ENCODE peak calls at places on chromosomes 1 and 21, in nine cellular contexts. I, Y, F, V, K, O, G, Z and W are unnamed samples.

GRCh38 chr1:171740987-171741871 is 636 bp downstream of the VAMP4 start:
- DNase-seq in I (no peak), Y (peak; percentile 51), F (peak; percentile 88), V (no peak), K (peak; percentile 13), O (peak; percentile 54), G (peak; percentile 5), Z (no peak), W (peak; percentile 12)

GRCh38 chr1:1236945-1237873 is 5.2 kb downstream of the B3GALT6 start:
- DNase-seq in I (no peak), Y (no peak), F (no peak), V (no peak), K (no peak), O (no peak), G (no peak), Z (no peak), W (no peak)

GRCh38 chr1:85224734-85225623 is 24.2 kb upstream of the SYDE2 start:
- DNase-seq in I (peak; percentile 70), Y (no peak), F (no peak), V (no peak), K (no peak), O (no peak), G (peak; percentile 50), Z (peak; percentile 76), W (no peak)

GRCh38 chr1:61434276-61434675 is 290.7 kb downstream of the TM2D1 start:
- DNase-seq in I (no peak), Y (no peak), F (no peak), V (no peak), K (no peak), O (no peak), G (no peak), Z (no peak), W (no peak)

GRCh38 chr1:22177354-22178003 is 34.6 kb upstream of the WNT4 start:
- DNase-seq in I (no peak), Y (no peak), F (no peak), V (no peak), K (no peak), O (no peak), G (no peak), Z (no peak), W (no peak)

GRCh38 chr1:21067551-21068227 is 109.0 kb downstream of the EIF4G3 start:
- DNase-seq in I (no peak), Y (no peak), F (no peak), V (no peak), K (no peak), O (no peak), G (no peak), Z (no peak), W (no peak)

GRCh38 chr1:187911820-187912219 is 1083.1 kb downstream of the PLA2G4A start:
- DNase-seq in I (no peak), Y (no peak), F (no peak), V (no peak), K (no peak), O (no peak), G (no peak), Z (no peak), W (peak; percentile 42)

GRCh38 chr1:24266398-24266941 is 52.7 kb upstream of the GRHL3 start:
- DNase-seq in I (no peak), Y (peak; percentile 89), F (peak; percentile 76), V (peak; percentile 98), K (peak; percentile 83), O (peak; percentile 91), G (no peak), Z (no peak), W (no peak)

GRCh38 chr1:205064301-205064700 is 20.0 kb downstream of the TMEM81 start:
- DNase-seq in I (no peak), Y (no peak), F (no peak), V (no peak), K (no peak), O (no peak), G (no peak), Z (no peak), W (no peak)

GRCh38 chr1:175191654-175192053 is 922 bp downstream of the KIAA0040 start:
- DNase-seq in I (no peak), Y (peak; percentile 19), F (no peak), V (no peak), K (no peak), O (peak; percentile 31), G (no peak), Z (no peak), W (no peak)

GRCh38 chr21:17585875-17586450 is 26.7 kb downstream of the BTG3 start:
- DNase-seq in I (no peak), Y (peak; percentile 49), F (no peak), V (no peak), K (peak; percentile 28), O (peak; percentile 44), G (peak; percentile 13), Z (no peak), W (peak; percentile 37)

GRCh38 chr1:70143052-70143659 is 62.2 kb downstream of the LRRC40 start:
- DNase-seq in I (no peak), Y (peak; percentile 48), F (no peak), V (no peak), K (peak; percentile 3), O (peak; percentile 45), G (no peak), Z (no peak), W (peak; percentile 34)

GRCh38 chr1:109890115-109890953 is 20.3 kb upstream of the CSF1 start:
- DNase-seq in I (no peak), Y (no peak), F (no peak), V (no peak), K (no peak), O (no peak), G (no peak), Z (no peak), W (no peak)

GRCh38 chr1:227838181-227838580 is 22.7 kb downstream of the PRSS38 start:
- DNase-seq in I (no peak), Y (no peak), F (no peak), V (no peak), K (no peak), O (no peak), G (no peak), Z (no peak), W (no peak)

GRCh38 chr21:45838636-45839035 is 142.9 kb upstream of the COL6A1 start:
- DNase-seq in I (no peak), Y (no peak), F (no peak), V (no peak), K (no peak), O (no peak), G (no peak), Z (no peak), W (no peak)

GRCh38 chr1:207941664-207942063 is 30.7 kb upstream of the CD34 start:
- DNase-seq in I (no peak), Y (peak; percentile 26), F (peak; percentile 95), V (no peak), K (no peak), O (peak; percentile 75), G (no peak), Z (no peak), W (no peak)

GRCh38 chr21:33380483-33380998 is 22.7 kb upstream of the IFNGR2 start:
- DNase-seq in I (no peak), Y (peak; percentile 92), F (peak; percentile 98), V (peak; percentile 82), K (peak; percentile 90), O (peak; percentile 93), G (no peak), Z (no peak), W (peak; percentile 69)

GRCh38 chr1:66533804-66534745 is at the start of gene SGIP1:
- DNase-seq in I (peak; percentile 59), Y (peak; percentile 87), F (peak; percentile 93), V (no peak), K (peak; percentile 40), O (peak; percentile 87), G (peak; percentile 60), Z (peak; percentile 18), W (peak; percentile 54)

GRCh38 chr1:233972563-233972950 is 68.1 kb downstream of the SLC35F3 start:
- DNase-seq in I (no peak), Y (no peak), F (no peak), V (no peak), K (no peak), O (no peak), G (no peak), Z (no peak), W (no peak)

GRCh38 chr1:183227963-183228649 is 42.0 kb downstream of the LAMC2 start:
- DNase-seq in I (peak; percentile 85), Y (peak; percentile 68), F (peak; percentile 82), V (no peak), K (peak; percentile 57), O (peak; percentile 72), G (no peak), Z (peak; percentile 28), W (peak; percentile 25)

GRCh38 chr1:87180682-87181081 is 148.0 kb upstream of the LMO4 start:
- DNase-seq in I (no peak), Y (peak; percentile 16), F (no peak), V (no peak), K (no peak), O (no peak), G (no peak), Z (no peak), W (no peak)

GRCh38 chr1:9437931-9438330 is 101.3 kb upstream of the SLC25A33 start:
- DNase-seq in I (no peak), Y (peak; percentile 31), F (peak; percentile 96), V (no peak), K (no peak), O (peak; percentile 65), G (no peak), Z (no peak), W (no peak)

GRCh38 chr21:32712043-32712442 is 15.8 kb downstream of the SYNJ1 start:
- DNase-seq in I (no peak), Y (no peak), F (no peak), V (no peak), K (no peak), O (no peak), G (no peak), Z (no peak), W (no peak)

GRCh38 chr1:101105877-101106276 is 80.3 kb upstream of the DPH5 start:
- DNase-seq in I (no peak), Y (peak; percentile 60), F (no peak), V (peak; percentile 52), K (no peak), O (peak; percentile 57), G (no peak), Z (no peak), W (peak; percentile 13)

GRCh38 chr1:87017994-87018672 is 103.7 kb downstream of the HS2ST1 start:
- DNase-seq in I (no peak), Y (no peak), F (no peak), V (peak; percentile 7), K (no peak), O (peak; percentile 7), G (no peak), Z (no peak), W (peak; percentile 8)

GRCh38 chr1:227947678-227948492 is at the start of gene WNT9A:
- DNase-seq in I (peak; percentile 64), Y (peak; percentile 95), F (peak; percentile 89), V (no peak), K (peak; percentile 79), O (peak; percentile 97), G (peak; percentile 36), Z (peak; percentile 39), W (peak; percentile 22)